ENCODE peak calls at places on chromosomes 12 and 14, in six cellular contexts. Z is AG10803, N is upper lobe of right lung, Q is neural crest cell, S is astrocyte of the spinal cord, L is cardiac muscle cell. P is an unnamed sample.

GRCh38 chr12:47844264-47845020 is 24.7 kb upstream of the HDAC7 start:
- DNase-seq in S (no peak), Q (no peak), Z (no peak), L (no peak), N (peak; percentile 89), P (no peak)

GRCh38 chr12:92244036-92244435 is 98.4 kb upstream of the BTG1 start:
- DNase-seq in N (no peak), Q (no peak), S (peak; percentile 72), L (peak; percentile 76), Z (peak; percentile 63), P (no peak)

GRCh38 chr14:90514015-90514398 is 117.2 kb downstream of the CALM1 start:
- DNase-seq in S (no peak), Z (no peak), L (no peak), N (no peak), Q (no peak), P (no peak)

GRCh38 chr12:109111775-109112491 is 4.5 kb upstream of the ACACB start:
- DNase-seq in L (peak; percentile 73), N (peak; percentile 74), Q (peak; percentile 61), Z (peak; percentile 53), S (peak; percentile 73), P (peak; percentile 33)

GRCh38 chr12:92080390-92081285 is 65.0 kb downstream of the BTG1 start:
- DNase-seq in Q (no peak), N (no peak), S (peak; percentile 82), Z (peak; percentile 97), L (peak; percentile 61), P (no peak)

GRCh38 chr14:95876769-95877490 is at the start of gene TUNAR:
- DNase-seq in Z (no peak), Q (peak; percentile 23), L (no peak), N (no peak), S (no peak), P (no peak)

GRCh38 chr12:57152408-57153038 is 5.1 kb upstream of the LRP1-AS start:
- DNase-seq in Q (no peak), S (peak; percentile 58), Z (peak; percentile 72), L (peak; percentile 66), N (no peak), P (no peak)

GRCh38 chr14:97978336-97978735 is 1181.2 kb downstream of the VRK1 start:
- DNase-seq in S (peak; percentile 67), Q (peak; percentile 64), Z (peak; percentile 66), L (no peak), N (peak; percentile 85), P (peak; percentile 75)

GRCh38 chr14:98951521-98952152 is 320.4 kb downstream of the BCL11B start:
- DNase-seq in N (no peak), L (no peak), Q (no peak), S (no peak), Z (no peak), P (no peak)

GRCh38 chr14:99676657-99677056 is 7.4 kb upstream of the CYP46A1 start:
- DNase-seq in N (no peak), Z (no peak), S (no peak), Q (no peak), L (no peak), P (no peak)

GRCh38 chr12:12779529-12779928 is 5.9 kb upstream of the APOLD1 start:
- DNase-seq in Q (no peak), L (peak; percentile 86), S (peak; percentile 83), Z (peak; percentile 87), N (no peak), P (no peak)

GRCh38 chr12:110010853-110011835 is 11.9 kb downstream of the ANKRD13A start:
- DNase-seq in Q (no peak), L (no peak), Z (no peak), N (no peak), S (no peak), P (no peak)

GRCh38 chr14:61965030-61965745 is 203.0 kb downstream of the SNAPC1 start:
- DNase-seq in S (peak; percentile 64), N (no peak), Q (no peak), Z (peak; percentile 91), L (peak; percentile 77), P (no peak)

GRCh38 chr12:70264067-70264867 is 21.0 kb downstream of the CNOT2 start:
- DNase-seq in S (no peak), N (no peak), Z (no peak), Q (no peak), L (no peak), P (no peak)

GRCh38 chr12:30548203-30548602 is 147.5 kb downstream of the IPO8 start:
- DNase-seq in Q (no peak), Z (no peak), S (no peak), L (no peak), N (no peak), P (no peak)

GRCh38 chr12:13887774-13888388 is 93.5 kb downstream of the GRIN2B start:
- DNase-seq in S (no peak), N (no peak), Q (no peak), Z (no peak), L (no peak), P (no peak)

GRCh38 chr12:68899251-68899771 is 33.7 kb downstream of the CPM start:
- DNase-seq in S (peak; percentile 79), Z (peak; percentile 98), N (peak; percentile 69), L (peak; percentile 92), Q (no peak), P (no peak)

GRCh38 chr12:101968770-101969169 is 91.4 kb downstream of the DRAM1 start:
- DNase-seq in Q (no peak), Z (no peak), S (no peak), N (no peak), L (no peak), P (no peak)

GRCh38 chr12:50102648-50103309 is 1.0 kb upstream of the GPD1 start:
- DNase-seq in Z (no peak), Q (no peak), L (no peak), S (no peak), N (peak; percentile 80), P (no peak)

GRCh38 chr14:75885829-75886228 is 96.0 kb downstream of the TGFB3 start:
- DNase-seq in S (peak; percentile 59), N (no peak), L (peak; percentile 64), Z (peak; percentile 92), Q (no peak), P (no peak)

GRCh38 chr14:57833304-57833703 is 32.6 kb downstream of the SLC35F4 start:
- DNase-seq in L (peak; percentile 68), Z (peak; percentile 92), S (peak; percentile 97), N (no peak), Q (no peak), P (no peak)

GRCh38 chr12:31736472-31736871 is 7.7 kb upstream of the AMN1 start:
- DNase-seq in Z (peak; percentile 83), L (peak; percentile 82), S (peak; percentile 82), Q (no peak), N (no peak), P (peak; percentile 58)

GRCh38 chr12:94582591-94582990 is 67.8 kb downstream of the TMCC3 start:
- DNase-seq in N (no peak), Q (no peak), S (no peak), Z (no peak), L (no peak), P (no peak)

GRCh38 chr14:54175298-54175942 is 218.8 kb upstream of the BMP4 start:
- DNase-seq in Q (peak; percentile 74), Z (peak; percentile 62), S (peak; percentile 87), N (no peak), L (peak; percentile 82), P (no peak)

GRCh38 chr14:101200650-101201516 is 297.4 kb upstream of the RTL1 start:
- DNase-seq in Q (no peak), N (peak; percentile 43), S (no peak), L (no peak), Z (no peak), P (no peak)

GRCh38 chr12:97967831-97968230 is 505.2 kb downstream of the RMST start:
- DNase-seq in Z (no peak), Q (no peak), N (no peak), S (no peak), L (no peak), P (no peak)

GRCh38 chr14:93788557-93789365 is 476 bp upstream of the PRIMA1 start:
- DNase-seq in L (peak; percentile 2), Z (no peak), Q (peak; percentile 31), S (no peak), N (no peak), P (no peak)

GRCh38 chr14:101731187-101732080 is 30.1 kb upstream of the PPP2R5C start:
- DNase-seq in Q (no peak), Z (peak; percentile 62), L (peak; percentile 85), N (peak; percentile 90), S (peak; percentile 83), P (peak; percentile 80)

GRCh38 chr12:116432321-116432750 is 126.8 kb upstream of the MAP1LC3B2 start:
- DNase-seq in N (no peak), S (no peak), L (peak; percentile 94), Z (peak; percentile 82), Q (no peak), P (no peak)

GRCh38 chr12:130747867-130748740 is 32.0 kb upstream of the RIMBP2 start:
- DNase-seq in S (peak; percentile 48), N (peak; percentile 84), Q (peak; percentile 96), L (peak; percentile 77), Z (peak; percentile 61), P (peak; percentile 56)

GRCh38 chr14:67285876-67286452 is 44.7 kb downstream of the PALS1 start:
- DNase-seq in Z (peak; percentile 64), L (peak; percentile 72), Q (no peak), N (no peak), S (peak; percentile 70), P (no peak)

DNA sequence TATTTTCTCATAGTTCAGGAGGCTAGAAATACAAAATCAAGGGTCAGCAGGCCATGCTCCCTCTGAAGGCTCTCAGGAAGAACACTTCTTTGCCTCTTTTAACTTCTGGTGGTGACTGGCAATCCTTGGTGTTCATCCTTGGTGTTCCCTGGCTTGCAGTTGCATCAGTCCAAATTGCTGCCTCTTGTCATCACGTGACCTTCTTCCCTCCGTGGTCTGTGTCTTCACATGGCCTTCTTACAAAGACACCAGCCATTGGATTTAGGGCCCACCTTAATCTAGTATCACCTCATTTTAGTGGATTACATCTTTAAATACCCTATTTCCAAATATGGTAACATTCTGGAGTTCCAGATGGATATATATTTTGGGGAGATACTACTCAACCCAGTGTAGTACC is 7.5 kb upstream of the LRRC9 start:
- DNase-seq in Z (no peak), Q (no peak), S (no peak), N (no peak), L (no peak), P (no peak)
- TF ChIP-seq CTCF in Z (no peak), Q (no peak), S (no peak), N (no peak), L (no peak), P (no peak)

GRCh38 chr12:131755305-131756113 is 44.6 kb downstream of the SFSWAP start:
- DNase-seq in L (peak; percentile 9), N (no peak), Q (no peak), Z (peak; percentile 26), S (no peak), P (no peak)
- TF ChIP-seq CTCF in L (peak; percentile 21), N (peak; percentile 26), Q (peak; percentile 56), Z (peak; percentile 42), S (peak; percentile 41), P (peak; percentile 34)

GRCh38 chr14:92315050-92315785 is 7.7 kb upstream of the SLC24A4 start:
- DNase-seq in Z (no peak), Q (no peak), N (no peak), S (no peak), L (no peak), P (no peak)
- TF ChIP-seq CTCF in Z (no peak), Q (no peak), N (no peak), S (no peak), L (no peak), P (no peak)

DNA sequence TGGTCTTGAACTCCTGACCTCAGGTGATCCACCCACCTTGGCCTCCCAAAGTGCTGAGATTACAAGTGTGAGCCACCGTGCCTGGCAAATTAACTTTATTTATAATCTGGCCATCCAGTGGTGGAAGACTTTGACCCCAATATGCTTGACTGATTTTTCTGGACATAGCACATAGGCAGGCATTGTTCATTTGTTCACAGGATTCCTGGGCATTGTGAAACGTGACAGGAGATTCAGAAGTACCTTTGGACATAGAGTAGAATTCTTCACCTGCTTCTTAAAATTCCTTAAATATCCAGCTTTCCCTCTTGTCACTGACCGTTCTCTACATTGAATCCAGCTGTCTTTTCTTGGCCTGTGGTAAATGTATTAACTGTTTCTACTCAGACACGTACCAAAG is 103.1 kb downstream of the SCN8A start:
- DNase-seq in N (no peak), Z (no peak), Q (no peak), L (no peak), S (no peak), P (no peak)
- TF ChIP-seq CTCF in N (no peak), Z (no peak), Q (no peak), L (no peak), S (no peak), P (no peak)